ENCODE peak calls at places on chromosome 2, in ten cellular contexts. One of them, this sample, is unnamed.

GRCh38 chr2:119011162-119011909 is 69.3 kb downstream of the MARCO start:
- DNase-seq in thyroid gland: peak
- DNase-seq in retina: peak
- DNase-seq in activated naive CD4-positive, alpha-beta T cell: no peak
- DNase-seq in HT1080: peak
- DNase-seq in right atrium auricular region: no peak
- DNase-seq in GM20000: peak
- DNase-seq in foreskin fibroblast: peak
- DNase-seq in naive thymus-derived CD4-positive, alpha-beta T cell: no peak
- DNase-seq in stimulated activated effector memory CD8-positive, alpha-beta T cell treated with anti-CD3 and anti-CD28 coated beads, Interleukin-12 subunit alpha, Interleukin-12 subunit beta, amount 100 ng/mL, for 72 hours: no peak
- DNase-seq in this sample: peak

GRCh38 chr2:71923143-71923525 is 224.5 kb downstream of the CYP26B1 start:
- DNase-seq in thyroid gland: no peak
- DNase-seq in retina: no peak
- DNase-seq in activated naive CD4-positive, alpha-beta T cell: no peak
- DNase-seq in HT1080: no peak
- DNase-seq in right atrium auricular region: no peak
- DNase-seq in GM20000: no peak
- DNase-seq in foreskin fibroblast: no peak
- DNase-seq in naive thymus-derived CD4-positive, alpha-beta T cell: no peak
- DNase-seq in stimulated activated effector memory CD8-positive, alpha-beta T cell treated with anti-CD3 and anti-CD28 coated beads, Interleukin-12 subunit alpha, Interleukin-12 subunit beta, amount 100 ng/mL, for 72 hours: no peak
- DNase-seq in this sample: no peak

GRCh38 chr2:62489702-62490101 is 16.3 kb downstream of the TMEM17 start:
- DNase-seq in thyroid gland: no peak
- DNase-seq in retina: no peak
- DNase-seq in activated naive CD4-positive, alpha-beta T cell: no peak
- DNase-seq in HT1080: no peak
- DNase-seq in right atrium auricular region: no peak
- DNase-seq in GM20000: no peak
- DNase-seq in foreskin fibroblast: no peak
- DNase-seq in naive thymus-derived CD4-positive, alpha-beta T cell: no peak
- DNase-seq in stimulated activated effector memory CD8-positive, alpha-beta T cell treated with anti-CD3 and anti-CD28 coated beads, Interleukin-12 subunit alpha, Interleukin-12 subunit beta, amount 100 ng/mL, for 72 hours: no peak
- DNase-seq in this sample: no peak

GRCh38 chr2:168348076-168348475 is 100.7 kb upstream of the STK39 start:
- DNase-seq in thyroid gland: peak
- DNase-seq in retina: peak
- DNase-seq in activated naive CD4-positive, alpha-beta T cell: no peak
- DNase-seq in HT1080: peak
- DNase-seq in right atrium auricular region: no peak
- DNase-seq in GM20000: peak
- DNase-seq in foreskin fibroblast: no peak
- DNase-seq in naive thymus-derived CD4-positive, alpha-beta T cell: no peak
- DNase-seq in stimulated activated effector memory CD8-positive, alpha-beta T cell treated with anti-CD3 and anti-CD28 coated beads, Interleukin-12 subunit alpha, Interleukin-12 subunit beta, amount 100 ng/mL, for 72 hours: no peak
- DNase-seq in this sample: no peak

GRCh38 chr2:61471905-61472805 is 1.3 kb upstream of the USP34 start:
- DNase-seq in thyroid gland: peak
- DNase-seq in retina: no peak
- DNase-seq in activated naive CD4-positive, alpha-beta T cell: no peak
- DNase-seq in HT1080: peak
- DNase-seq in right atrium auricular region: no peak
- DNase-seq in GM20000: peak
- DNase-seq in foreskin fibroblast: no peak
- DNase-seq in naive thymus-derived CD4-positive, alpha-beta T cell: peak
- DNase-seq in stimulated activated effector memory CD8-positive, alpha-beta T cell treated with anti-CD3 and anti-CD28 coated beads, Interleukin-12 subunit alpha, Interleukin-12 subunit beta, amount 100 ng/mL, for 72 hours: no peak
- DNase-seq in this sample: no peak

GRCh38 chr2:119598576-119598975 is 54.3 kb downstream of the CFAP221 start:
- DNase-seq in thyroid gland: peak
- DNase-seq in retina: peak
- DNase-seq in activated naive CD4-positive, alpha-beta T cell: no peak
- DNase-seq in HT1080: no peak
- DNase-seq in right atrium auricular region: no peak
- DNase-seq in GM20000: no peak
- DNase-seq in foreskin fibroblast: no peak
- DNase-seq in naive thymus-derived CD4-positive, alpha-beta T cell: no peak
- DNase-seq in stimulated activated effector memory CD8-positive, alpha-beta T cell treated with anti-CD3 and anti-CD28 coated beads, Interleukin-12 subunit alpha, Interleukin-12 subunit beta, amount 100 ng/mL, for 72 hours: no peak
- DNase-seq in this sample: no peak

GRCh38 chr2:131115752-131116151 is 10.6 kb downstream of the PLEKHB2 start:
- DNase-seq in thyroid gland: no peak
- DNase-seq in retina: no peak
- DNase-seq in activated naive CD4-positive, alpha-beta T cell: no peak
- DNase-seq in HT1080: no peak
- DNase-seq in right atrium auricular region: no peak
- DNase-seq in GM20000: no peak
- DNase-seq in foreskin fibroblast: no peak
- DNase-seq in naive thymus-derived CD4-positive, alpha-beta T cell: no peak
- DNase-seq in stimulated activated effector memory CD8-positive, alpha-beta T cell treated with anti-CD3 and anti-CD28 coated beads, Interleukin-12 subunit alpha, Interleukin-12 subunit beta, amount 100 ng/mL, for 72 hours: no peak
- DNase-seq in this sample: no peak

GRCh38 chr2:179447426-179447825 is 182.8 kb upstream of the SESTD1 start:
- DNase-seq in thyroid gland: no peak
- DNase-seq in retina: no peak
- DNase-seq in activated naive CD4-positive, alpha-beta T cell: no peak
- DNase-seq in HT1080: no peak
- DNase-seq in right atrium auricular region: no peak
- DNase-seq in GM20000: no peak
- DNase-seq in foreskin fibroblast: no peak
- DNase-seq in naive thymus-derived CD4-positive, alpha-beta T cell: no peak
- DNase-seq in stimulated activated effector memory CD8-positive, alpha-beta T cell treated with anti-CD3 and anti-CD28 coated beads, Interleukin-12 subunit alpha, Interleukin-12 subunit beta, amount 100 ng/mL, for 72 hours: no peak
- DNase-seq in this sample: no peak

GRCh38 chr2:79114797-79115494 is 5.3 kb upstream of the REG1A start:
- DNase-seq in thyroid gland: no peak
- DNase-seq in retina: no peak
- DNase-seq in activated naive CD4-positive, alpha-beta T cell: no peak
- DNase-seq in HT1080: no peak
- DNase-seq in right atrium auricular region: no peak
- DNase-seq in GM20000: no peak
- DNase-seq in foreskin fibroblast: no peak
- DNase-seq in naive thymus-derived CD4-positive, alpha-beta T cell: no peak
- DNase-seq in stimulated activated effector memory CD8-positive, alpha-beta T cell treated with anti-CD3 and anti-CD28 coated beads, Interleukin-12 subunit alpha, Interleukin-12 subunit beta, amount 100 ng/mL, for 72 hours: no peak
- DNase-seq in this sample: no peak

GRCh38 chr2:207182916-207183315 is 17.2 kb upstream of the KLF7 start:
- DNase-seq in thyroid gland: no peak
- DNase-seq in retina: no peak
- DNase-seq in activated naive CD4-positive, alpha-beta T cell: no peak
- DNase-seq in HT1080: no peak
- DNase-seq in right atrium auricular region: no peak
- DNase-seq in GM20000: no peak
- DNase-seq in foreskin fibroblast: no peak
- DNase-seq in naive thymus-derived CD4-positive, alpha-beta T cell: no peak
- DNase-seq in stimulated activated effector memory CD8-positive, alpha-beta T cell treated with anti-CD3 and anti-CD28 coated beads, Interleukin-12 subunit alpha, Interleukin-12 subunit beta, amount 100 ng/mL, for 72 hours: no peak
- DNase-seq in this sample: no peak

GRCh38 chr2:218284106-218284811 is 8.0 kb downstream of the TMBIM1 start:
- DNase-seq in thyroid gland: peak
- DNase-seq in retina: no peak
- DNase-seq in activated naive CD4-positive, alpha-beta T cell: no peak
- DNase-seq in HT1080: peak
- DNase-seq in right atrium auricular region: no peak
- DNase-seq in GM20000: peak
- DNase-seq in foreskin fibroblast: peak
- DNase-seq in naive thymus-derived CD4-positive, alpha-beta T cell: no peak
- DNase-seq in stimulated activated effector memory CD8-positive, alpha-beta T cell treated with anti-CD3 and anti-CD28 coated beads, Interleukin-12 subunit alpha, Interleukin-12 subunit beta, amount 100 ng/mL, for 72 hours: peak
- DNase-seq in this sample: no peak

GRCh38 chr2:101930019-101930418 is 61.7 kb upstream of the IL1R2 start:
- DNase-seq in thyroid gland: peak
- DNase-seq in retina: no peak
- DNase-seq in activated naive CD4-positive, alpha-beta T cell: no peak
- DNase-seq in HT1080: no peak
- DNase-seq in right atrium auricular region: no peak
- DNase-seq in GM20000: no peak
- DNase-seq in foreskin fibroblast: no peak
- DNase-seq in naive thymus-derived CD4-positive, alpha-beta T cell: no peak
- DNase-seq in stimulated activated effector memory CD8-positive, alpha-beta T cell treated with anti-CD3 and anti-CD28 coated beads, Interleukin-12 subunit alpha, Interleukin-12 subunit beta, amount 100 ng/mL, for 72 hours: no peak
- DNase-seq in this sample: no peak

GRCh38 chr2:42809876-42810125 is 17.4 kb upstream of the HAAO start:
- DNase-seq in thyroid gland: peak
- DNase-seq in retina: no peak
- DNase-seq in activated naive CD4-positive, alpha-beta T cell: peak
- DNase-seq in HT1080: peak
- DNase-seq in right atrium auricular region: peak
- DNase-seq in GM20000: no peak
- DNase-seq in foreskin fibroblast: peak
- DNase-seq in naive thymus-derived CD4-positive, alpha-beta T cell: no peak
- DNase-seq in stimulated activated effector memory CD8-positive, alpha-beta T cell treated with anti-CD3 and anti-CD28 coated beads, Interleukin-12 subunit alpha, Interleukin-12 subunit beta, amount 100 ng/mL, for 72 hours: no peak
- DNase-seq in this sample: no peak

GRCh38 chr2:217995741-217996141 is 7.1 kb downstream of the TNS1 start:
- DNase-seq in thyroid gland: peak
- DNase-seq in retina: no peak
- DNase-seq in activated naive CD4-positive, alpha-beta T cell: no peak
- DNase-seq in HT1080: no peak
- DNase-seq in right atrium auricular region: peak
- DNase-seq in GM20000: no peak
- DNase-seq in foreskin fibroblast: no peak
- DNase-seq in naive thymus-derived CD4-positive, alpha-beta T cell: no peak
- DNase-seq in stimulated activated effector memory CD8-positive, alpha-beta T cell treated with anti-CD3 and anti-CD28 coated beads, Interleukin-12 subunit alpha, Interleukin-12 subunit beta, amount 100 ng/mL, for 72 hours: no peak
- DNase-seq in this sample: no peak

GRCh38 chr2:6496376-6496775 is 369.3 kb downstream of the CMPK2 start:
- DNase-seq in thyroid gland: no peak
- DNase-seq in retina: no peak
- DNase-seq in activated naive CD4-positive, alpha-beta T cell: no peak
- DNase-seq in HT1080: no peak
- DNase-seq in right atrium auricular region: no peak
- DNase-seq in GM20000: no peak
- DNase-seq in foreskin fibroblast: no peak
- DNase-seq in naive thymus-derived CD4-positive, alpha-beta T cell: no peak
- DNase-seq in stimulated activated effector memory CD8-positive, alpha-beta T cell treated with anti-CD3 and anti-CD28 coated beads, Interleukin-12 subunit alpha, Interleukin-12 subunit beta, amount 100 ng/mL, for 72 hours: no peak
- DNase-seq in this sample: no peak

GRCh38 chr2:102848366-102848839 is 86.6 kb downstream of the TMEM182 start:
- DNase-seq in thyroid gland: peak
- DNase-seq in retina: peak
- DNase-seq in activated naive CD4-positive, alpha-beta T cell: no peak
- DNase-seq in HT1080: peak
- DNase-seq in right atrium auricular region: peak
- DNase-seq in GM20000: peak
- DNase-seq in foreskin fibroblast: no peak
- DNase-seq in naive thymus-derived CD4-positive, alpha-beta T cell: no peak
- DNase-seq in stimulated activated effector memory CD8-positive, alpha-beta T cell treated with anti-CD3 and anti-CD28 coated beads, Interleukin-12 subunit alpha, Interleukin-12 subunit beta, amount 100 ng/mL, for 72 hours: no peak
- DNase-seq in this sample: no peak

GRCh38 chr2:128455710-128456050 is 137.0 kb upstream of the HS6ST1 start:
- DNase-seq in thyroid gland: no peak
- DNase-seq in retina: no peak
- DNase-seq in activated naive CD4-positive, alpha-beta T cell: no peak
- DNase-seq in HT1080: no peak
- DNase-seq in right atrium auricular region: peak
- DNase-seq in GM20000: no peak
- DNase-seq in foreskin fibroblast: no peak
- DNase-seq in naive thymus-derived CD4-positive, alpha-beta T cell: no peak
- DNase-seq in stimulated activated effector memory CD8-positive, alpha-beta T cell treated with anti-CD3 and anti-CD28 coated beads, Interleukin-12 subunit alpha, Interleukin-12 subunit beta, amount 100 ng/mL, for 72 hours: no peak
- DNase-seq in this sample: no peak

GRCh38 chr2:119641562-119642258 is 37.3 kb upstream of the TMEM177 start:
- DNase-seq in thyroid gland: peak
- DNase-seq in retina: peak
- DNase-seq in activated naive CD4-positive, alpha-beta T cell: peak
- DNase-seq in HT1080: peak
- DNase-seq in right atrium auricular region: peak
- DNase-seq in GM20000: peak
- DNase-seq in foreskin fibroblast: peak
- DNase-seq in naive thymus-derived CD4-positive, alpha-beta T cell: peak
- DNase-seq in stimulated activated effector memory CD8-positive, alpha-beta T cell treated with anti-CD3 and anti-CD28 coated beads, Interleukin-12 subunit alpha, Interleukin-12 subunit beta, amount 100 ng/mL, for 72 hours: peak
- DNase-seq in this sample: peak

GRCh38 chr2:29012211-29012681 is 31.1 kb downstream of the TOGARAM2 start:
- DNase-seq in thyroid gland: peak
- DNase-seq in retina: peak
- DNase-seq in activated naive CD4-positive, alpha-beta T cell: no peak
- DNase-seq in HT1080: no peak
- DNase-seq in right atrium auricular region: peak
- DNase-seq in GM20000: no peak
- DNase-seq in foreskin fibroblast: no peak
- DNase-seq in naive thymus-derived CD4-positive, alpha-beta T cell: no peak
- DNase-seq in stimulated activated effector memory CD8-positive, alpha-beta T cell treated with anti-CD3 and anti-CD28 coated beads, Interleukin-12 subunit alpha, Interleukin-12 subunit beta, amount 100 ng/mL, for 72 hours: no peak
- DNase-seq in this sample: peak

GRCh38 chr2:64637931-64638330 is 15.8 kb downstream of the SERTAD2 start:
- DNase-seq in thyroid gland: no peak
- DNase-seq in retina: no peak
- DNase-seq in activated naive CD4-positive, alpha-beta T cell: no peak
- DNase-seq in HT1080: no peak
- DNase-seq in right atrium auricular region: no peak
- DNase-seq in GM20000: no peak
- DNase-seq in foreskin fibroblast: no peak
- DNase-seq in naive thymus-derived CD4-positive, alpha-beta T cell: no peak
- DNase-seq in stimulated activated effector memory CD8-positive, alpha-beta T cell treated with anti-CD3 and anti-CD28 coated beads, Interleukin-12 subunit alpha, Interleukin-12 subunit beta, amount 100 ng/mL, for 72 hours: no peak
- DNase-seq in this sample: no peak

GRCh38 chr2:105919191-105919811 is 174.6 kb downstream of the NCK2 start:
- DNase-seq in thyroid gland: no peak
- DNase-seq in retina: no peak
- DNase-seq in activated naive CD4-positive, alpha-beta T cell: no peak
- DNase-seq in HT1080: peak
- DNase-seq in right atrium auricular region: peak
- DNase-seq in GM20000: no peak
- DNase-seq in foreskin fibroblast: no peak
- DNase-seq in naive thymus-derived CD4-positive, alpha-beta T cell: no peak
- DNase-seq in stimulated activated effector memory CD8-positive, alpha-beta T cell treated with anti-CD3 and anti-CD28 coated beads, Interleukin-12 subunit alpha, Interleukin-12 subunit beta, amount 100 ng/mL, for 72 hours: no peak
- DNase-seq in this sample: no peak

GRCh38 chr2:202671317-202672035 is 36.7 kb downstream of the FAM117B start:
- DNase-seq in thyroid gland: peak
- DNase-seq in retina: no peak
- DNase-seq in activated naive CD4-positive, alpha-beta T cell: no peak
- DNase-seq in HT1080: no peak
- DNase-seq in right atrium auricular region: no peak
- DNase-seq in GM20000: no peak
- DNase-seq in foreskin fibroblast: no peak
- DNase-seq in naive thymus-derived CD4-positive, alpha-beta T cell: no peak
- DNase-seq in stimulated activated effector memory CD8-positive, alpha-beta T cell treated with anti-CD3 and anti-CD28 coated beads, Interleukin-12 subunit alpha, Interleukin-12 subunit beta, amount 100 ng/mL, for 72 hours: no peak
- DNase-seq in this sample: no peak

GRCh38 chr2:99403084-99403483 is 65.9 kb downstream of the EIF5B start:
- DNase-seq in thyroid gland: no peak
- DNase-seq in retina: no peak
- DNase-seq in activated naive CD4-positive, alpha-beta T cell: no peak
- DNase-seq in HT1080: no peak
- DNase-seq in right atrium auricular region: no peak
- DNase-seq in GM20000: no peak
- DNase-seq in foreskin fibroblast: peak
- DNase-seq in naive thymus-derived CD4-positive, alpha-beta T cell: no peak
- DNase-seq in stimulated activated effector memory CD8-positive, alpha-beta T cell treated with anti-CD3 and anti-CD28 coated beads, Interleukin-12 subunit alpha, Interleukin-12 subunit beta, amount 100 ng/mL, for 72 hours: no peak
- DNase-seq in this sample: no peak

GRCh38 chr2:157899125-157899839 is 23.2 kb upstream of the ACVR1 start:
- DNase-seq in thyroid gland: no peak
- DNase-seq in retina: no peak
- DNase-seq in activated naive CD4-positive, alpha-beta T cell: no peak
- DNase-seq in HT1080: no peak
- DNase-seq in right atrium auricular region: no peak
- DNase-seq in GM20000: peak
- DNase-seq in foreskin fibroblast: no peak
- DNase-seq in naive thymus-derived CD4-positive, alpha-beta T cell: no peak
- DNase-seq in stimulated activated effector memory CD8-positive, alpha-beta T cell treated with anti-CD3 and anti-CD28 coated beads, Interleukin-12 subunit alpha, Interleukin-12 subunit beta, amount 100 ng/mL, for 72 hours: no peak
- DNase-seq in this sample: no peak

GRCh38 chr2:22992446-22992845 is 392.5 kb upstream of the KLHL29 start:
- DNase-seq in thyroid gland: no peak
- DNase-seq in retina: no peak
- DNase-seq in activated naive CD4-positive, alpha-beta T cell: no peak
- DNase-seq in HT1080: no peak
- DNase-seq in right atrium auricular region: no peak
- DNase-seq in GM20000: no peak
- DNase-seq in foreskin fibroblast: no peak
- DNase-seq in naive thymus-derived CD4-positive, alpha-beta T cell: no peak
- DNase-seq in stimulated activated effector memory CD8-positive, alpha-beta T cell treated with anti-CD3 and anti-CD28 coated beads, Interleukin-12 subunit alpha, Interleukin-12 subunit beta, amount 100 ng/mL, for 72 hours: no peak
- DNase-seq in this sample: no peak

GRCh38 chr2:218168635-218169462 is 2.1 kb upstream of the CXCR1 start:
- DNase-seq in thyroid gland: peak
- DNase-seq in retina: peak
- DNase-seq in activated naive CD4-positive, alpha-beta T cell: no peak
- DNase-seq in HT1080: peak
- DNase-seq in right atrium auricular region: peak
- DNase-seq in GM20000: peak
- DNase-seq in foreskin fibroblast: no peak
- DNase-seq in naive thymus-derived CD4-positive, alpha-beta T cell: peak
- DNase-seq in stimulated activated effector memory CD8-positive, alpha-beta T cell treated with anti-CD3 and anti-CD28 coated beads, Interleukin-12 subunit alpha, Interleukin-12 subunit beta, amount 100 ng/mL, for 72 hours: peak
- DNase-seq in this sample: no peak

GRCh38 chr2:162828545-162828944 is 10.0 kb downstream of the KCNH7 start:
- DNase-seq in thyroid gland: no peak
- DNase-seq in retina: no peak
- DNase-seq in activated naive CD4-positive, alpha-beta T cell: no peak
- DNase-seq in HT1080: peak
- DNase-seq in right atrium auricular region: no peak
- DNase-seq in GM20000: no peak
- DNase-seq in foreskin fibroblast: no peak
- DNase-seq in naive thymus-derived CD4-positive, alpha-beta T cell: no peak
- DNase-seq in stimulated activated effector memory CD8-positive, alpha-beta T cell treated with anti-CD3 and anti-CD28 coated beads, Interleukin-12 subunit alpha, Interleukin-12 subunit beta, amount 100 ng/mL, for 72 hours: no peak
- DNase-seq in this sample: no peak